ENCODE peak calls at places on chromosomes 2 and 18, in nine cellular contexts. One of them, this sample, is unnamed.

GRCh38 chr2:237625216-237625705 is 2.1 kb upstream of the LRRFIP1 start:
- DNase-seq in IMR-90: no peak
- DNase-seq in PC-3: no peak
- DNase-seq in hepatocyte: no peak
- DNase-seq in astrocyte: no peak
- DNase-seq in PC-9: no peak
- DNase-seq in GM12878: no peak
- DNase-seq in mesenchymal stem cell: no peak
- DNase-seq in neural progenitor cell: no peak
- DNase-seq in this sample: no peak

GRCh38 chr18:941331-941730 is 36.7 kb downstream of the ADCYAP1 start:
- DNase-seq in IMR-90: no peak
- DNase-seq in PC-3: no peak
- DNase-seq in hepatocyte: no peak
- DNase-seq in astrocyte: no peak
- DNase-seq in PC-9: no peak
- DNase-seq in GM12878: no peak
- DNase-seq in mesenchymal stem cell: no peak
- DNase-seq in neural progenitor cell: no peak
- DNase-seq in this sample: no peak

GRCh38 chr18:29644276-29644675 is 1398.3 kb downstream of the DSC3 start:
- DNase-seq in IMR-90: peak; percentile 68
- DNase-seq in PC-3: peak; percentile 90
- DNase-seq in hepatocyte: no peak
- DNase-seq in astrocyte: peak; percentile 40
- DNase-seq in PC-9: no peak
- DNase-seq in GM12878: no peak
- DNase-seq in mesenchymal stem cell: peak; percentile 32
- DNase-seq in neural progenitor cell: no peak
- DNase-seq in this sample: no peak

GRCh38 chr2:160871096-160871495 is 289.1 kb upstream of the TANK start:
- DNase-seq in IMR-90: peak; percentile 5
- DNase-seq in PC-3: no peak
- DNase-seq in hepatocyte: no peak
- DNase-seq in astrocyte: no peak
- DNase-seq in PC-9: no peak
- DNase-seq in GM12878: no peak
- DNase-seq in mesenchymal stem cell: peak; percentile 10
- DNase-seq in neural progenitor cell: no peak
- DNase-seq in this sample: peak; percentile 8

GRCh38 chr2:233838251-233838650 is 16.1 kb downstream of the HJURP start:
- DNase-seq in IMR-90: no peak
- DNase-seq in PC-3: no peak
- DNase-seq in hepatocyte: no peak
- DNase-seq in astrocyte: no peak
- DNase-seq in PC-9: no peak
- DNase-seq in GM12878: no peak
- DNase-seq in mesenchymal stem cell: no peak
- DNase-seq in neural progenitor cell: no peak
- DNase-seq in this sample: no peak

GRCh38 chr2:96146151-96146880 is 1.1 kb upstream of the DUSP2 start:
- DNase-seq in IMR-90: peak; percentile 16
- DNase-seq in PC-3: no peak
- DNase-seq in hepatocyte: no peak
- DNase-seq in astrocyte: peak; percentile 71
- DNase-seq in PC-9: no peak
- DNase-seq in GM12878: peak; percentile 70
- DNase-seq in mesenchymal stem cell: no peak
- DNase-seq in neural progenitor cell: no peak
- DNase-seq in this sample: peak; percentile 77

GRCh38 chr2:192887296-192887695 is 692.6 kb upstream of the TMEFF2 start:
- DNase-seq in IMR-90: no peak
- DNase-seq in PC-3: no peak
- DNase-seq in hepatocyte: no peak
- DNase-seq in astrocyte: no peak
- DNase-seq in PC-9: no peak
- DNase-seq in GM12878: no peak
- DNase-seq in mesenchymal stem cell: no peak
- DNase-seq in neural progenitor cell: no peak
- DNase-seq in this sample: no peak

GRCh38 chr2:100629309-100629708 is 66.5 kb downstream of the PDCL3 start:
- DNase-seq in IMR-90: no peak
- DNase-seq in PC-3: no peak
- DNase-seq in hepatocyte: no peak
- DNase-seq in astrocyte: no peak
- DNase-seq in PC-9: no peak
- DNase-seq in GM12878: no peak
- DNase-seq in mesenchymal stem cell: no peak
- DNase-seq in neural progenitor cell: no peak
- DNase-seq in this sample: no peak

GRCh38 chr2:239499989-239500914 is 99.4 kb upstream of the HDAC4 start:
- DNase-seq in IMR-90: no peak
- DNase-seq in PC-3: no peak
- DNase-seq in hepatocyte: no peak
- DNase-seq in astrocyte: peak; percentile 18
- DNase-seq in PC-9: no peak
- DNase-seq in GM12878: no peak
- DNase-seq in mesenchymal stem cell: no peak
- DNase-seq in neural progenitor cell: no peak
- DNase-seq in this sample: peak; percentile 4

GRCh38 chr2:42846932-42847595 is 54.7 kb upstream of the HAAO start:
- DNase-seq in IMR-90: no peak
- DNase-seq in PC-3: no peak
- DNase-seq in hepatocyte: no peak
- DNase-seq in astrocyte: no peak
- DNase-seq in PC-9: no peak
- DNase-seq in GM12878: no peak
- DNase-seq in mesenchymal stem cell: no peak
- DNase-seq in neural progenitor cell: no peak
- DNase-seq in this sample: no peak

GRCh38 chr2:133737597-133737996 is 169.3 kb upstream of the NCKAP5 start:
- DNase-seq in IMR-90: peak; percentile 69
- DNase-seq in PC-3: no peak
- DNase-seq in hepatocyte: no peak
- DNase-seq in astrocyte: peak; percentile 57
- DNase-seq in PC-9: no peak
- DNase-seq in GM12878: no peak
- DNase-seq in mesenchymal stem cell: no peak
- DNase-seq in neural progenitor cell: no peak
- DNase-seq in this sample: peak; percentile 67

GRCh38 chr2:209451209-209451822 is 27.5 kb downstream of the MAP2 start:
- DNase-seq in IMR-90: no peak
- DNase-seq in PC-3: no peak
- DNase-seq in hepatocyte: no peak
- DNase-seq in astrocyte: no peak
- DNase-seq in PC-9: no peak
- DNase-seq in GM12878: no peak
- DNase-seq in mesenchymal stem cell: no peak
- DNase-seq in neural progenitor cell: peak; percentile 4
- DNase-seq in this sample: no peak

GRCh38 chr2:238183846-238184245 is 19.6 kb downstream of the ILKAP start:
- DNase-seq in IMR-90: peak; percentile 47
- DNase-seq in PC-3: no peak
- DNase-seq in hepatocyte: no peak
- DNase-seq in astrocyte: peak; percentile 70
- DNase-seq in PC-9: no peak
- DNase-seq in GM12878: no peak
- DNase-seq in mesenchymal stem cell: no peak
- DNase-seq in neural progenitor cell: no peak
- DNase-seq in this sample: peak; percentile 75

GRCh38 chr2:109383505-109384307 is 230.1 kb downstream of the SEPTIN10 start:
- DNase-seq in IMR-90: no peak
- DNase-seq in PC-3: no peak
- DNase-seq in hepatocyte: no peak
- DNase-seq in astrocyte: no peak
- DNase-seq in PC-9: no peak
- DNase-seq in GM12878: no peak
- DNase-seq in mesenchymal stem cell: no peak
- DNase-seq in neural progenitor cell: no peak
- DNase-seq in this sample: no peak

GRCh38 chr2:31997653-31998052 is 13.2 kb downstream of the MEMO1 start:
- DNase-seq in IMR-90: no peak
- DNase-seq in PC-3: no peak
- DNase-seq in hepatocyte: no peak
- DNase-seq in astrocyte: peak; percentile 57
- DNase-seq in PC-9: no peak
- DNase-seq in GM12878: no peak
- DNase-seq in mesenchymal stem cell: peak; percentile 33
- DNase-seq in neural progenitor cell: no peak
- DNase-seq in this sample: no peak

GRCh38 chr2:142220901-142221300 is 90.1 kb upstream of the LRP1B start:
- DNase-seq in IMR-90: no peak
- DNase-seq in PC-3: no peak
- DNase-seq in hepatocyte: no peak
- DNase-seq in astrocyte: peak; percentile 23
- DNase-seq in PC-9: no peak
- DNase-seq in GM12878: no peak
- DNase-seq in mesenchymal stem cell: peak; percentile 14
- DNase-seq in neural progenitor cell: no peak
- DNase-seq in this sample: peak; percentile 45

GRCh38 chr2:175019566-175020327 is 14.6 kb upstream of the CHN1 start:
- DNase-seq in IMR-90: no peak
- DNase-seq in PC-3: no peak
- DNase-seq in hepatocyte: no peak
- DNase-seq in astrocyte: no peak
- DNase-seq in PC-9: no peak
- DNase-seq in GM12878: no peak
- DNase-seq in mesenchymal stem cell: no peak
- DNase-seq in neural progenitor cell: no peak
- DNase-seq in this sample: no peak

GRCh38 chr2:175015340-175015739 is 10.2 kb upstream of the CHN1 start:
- DNase-seq in IMR-90: no peak
- DNase-seq in PC-3: no peak
- DNase-seq in hepatocyte: no peak
- DNase-seq in astrocyte: no peak
- DNase-seq in PC-9: no peak
- DNase-seq in GM12878: no peak
- DNase-seq in mesenchymal stem cell: no peak
- DNase-seq in neural progenitor cell: no peak
- DNase-seq in this sample: no peak

GRCh38 chr2:175022923-175023322 is 17.7 kb upstream of the CHN1 start:
- DNase-seq in IMR-90: no peak
- DNase-seq in PC-3: no peak
- DNase-seq in hepatocyte: no peak
- DNase-seq in astrocyte: no peak
- DNase-seq in PC-9: no peak
- DNase-seq in GM12878: no peak
- DNase-seq in mesenchymal stem cell: no peak
- DNase-seq in neural progenitor cell: no peak
- DNase-seq in this sample: no peak

GRCh38 chr2:175012516-175012915 is 7.3 kb upstream of the CHN1 start:
- DNase-seq in IMR-90: no peak
- DNase-seq in PC-3: no peak
- DNase-seq in hepatocyte: no peak
- DNase-seq in astrocyte: no peak
- DNase-seq in PC-9: no peak
- DNase-seq in GM12878: no peak
- DNase-seq in mesenchymal stem cell: no peak
- DNase-seq in neural progenitor cell: no peak
- DNase-seq in this sample: peak; percentile 29

GRCh38 chr2:175017618-175018414 is 12.6 kb upstream of the CHN1 start:
- DNase-seq in IMR-90: peak; percentile 23
- DNase-seq in PC-3: no peak
- DNase-seq in hepatocyte: no peak
- DNase-seq in astrocyte: no peak
- DNase-seq in PC-9: no peak
- DNase-seq in GM12878: no peak
- DNase-seq in mesenchymal stem cell: no peak
- DNase-seq in neural progenitor cell: no peak
- DNase-seq in this sample: no peak
- H3K4me2 ChIP-seq in IMR-90: no peak overlapping the region
- H3K4me2 ChIP-seq in PC-3: no peak overlapping the region
- H3K4me2 ChIP-seq in hepatocyte: no peak overlapping the region
- H3K4me2 ChIP-seq in astrocyte: no peak overlapping the region
- H3K4me2 ChIP-seq in PC-9: no peak overlapping the region
- H3K4me2 ChIP-seq in GM12878: no peak overlapping the region
- H3K4me2 ChIP-seq in mesenchymal stem cell: no peak overlapping the region
- H3K4me2 ChIP-seq in neural progenitor cell: no peak overlapping the region
- H3K4me2 ChIP-seq in this sample: no peak overlapping the region

DNA sequence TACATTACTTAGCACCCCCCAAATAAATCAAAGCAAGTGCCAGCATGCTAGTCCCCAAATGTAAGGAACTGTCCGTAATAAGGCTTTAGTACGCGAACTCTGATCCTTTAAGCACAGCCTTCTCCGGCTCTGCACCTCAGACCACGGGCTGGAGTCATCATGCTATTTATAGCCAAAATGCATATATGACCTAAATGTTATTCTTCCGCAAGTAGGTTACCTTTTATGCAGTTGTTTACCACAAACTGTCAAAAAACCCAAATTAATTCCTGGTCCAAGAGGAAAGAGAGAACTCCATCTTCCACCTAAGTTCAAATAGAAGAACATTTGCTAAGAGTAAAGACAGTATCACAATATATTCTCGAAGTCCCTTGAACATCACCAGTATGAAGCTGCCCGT is 42.7 kb downstream of the ZNF516 start:
- DNase-seq in IMR-90: peak; percentile 67
- DNase-seq in PC-3: no peak
- DNase-seq in hepatocyte: no peak
- DNase-seq in astrocyte: peak; percentile 66
- DNase-seq in PC-9: no peak
- DNase-seq in GM12878: no peak
- DNase-seq in mesenchymal stem cell: peak; percentile 81
- DNase-seq in neural progenitor cell: no peak
- DNase-seq in this sample: peak; percentile 65
- H3K4me2 ChIP-seq in IMR-90: peak overlapping the region; percentile 97
- H3K4me2 ChIP-seq in PC-3: no peak overlapping the region
- H3K4me2 ChIP-seq in hepatocyte: peak overlapping the region; percentile 92
- H3K4me2 ChIP-seq in astrocyte: peak overlapping the region; percentile 92
- H3K4me2 ChIP-seq in PC-9: no peak overlapping the region
- H3K4me2 ChIP-seq in GM12878: peak overlapping the region; percentile 97
- H3K4me2 ChIP-seq in mesenchymal stem cell: peak overlapping the region; percentile 78
- H3K4me2 ChIP-seq in neural progenitor cell: peak overlapping the region; percentile 83
- H3K4me2 ChIP-seq in this sample: peak overlapping the region; percentile 60

DNA sequence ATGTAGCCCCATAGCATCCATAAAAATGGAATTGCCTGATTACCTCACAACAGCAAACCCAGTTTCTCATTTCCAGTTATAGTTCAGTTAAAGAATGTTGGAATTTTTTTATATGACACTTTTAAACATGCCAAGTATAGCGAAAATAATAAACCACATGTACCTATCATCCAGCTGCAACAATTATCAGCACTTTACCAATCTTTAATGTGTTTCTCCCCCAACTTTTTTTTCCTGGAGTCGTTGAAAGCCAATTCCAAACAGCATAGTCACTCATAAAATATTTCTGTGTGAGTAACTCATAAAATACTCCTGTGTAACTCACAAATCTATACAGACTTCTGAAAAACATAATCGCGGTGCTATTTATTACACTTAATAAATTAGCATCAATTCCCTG is 38.1 kb downstream of the SMAD4 start:
- DNase-seq in IMR-90: peak; percentile 77
- DNase-seq in PC-3: peak; percentile 51
- DNase-seq in hepatocyte: no peak
- DNase-seq in astrocyte: peak; percentile 79
- DNase-seq in PC-9: no peak
- DNase-seq in GM12878: no peak
- DNase-seq in mesenchymal stem cell: no peak
- DNase-seq in neural progenitor cell: no peak
- DNase-seq in this sample: peak; percentile 61
- H3K4me2 ChIP-seq in IMR-90: peak overlapping the region; percentile 1
- H3K4me2 ChIP-seq in PC-3: peak overlapping the region; percentile 16
- H3K4me2 ChIP-seq in hepatocyte: no peak overlapping the region
- H3K4me2 ChIP-seq in astrocyte: peak overlapping the region; percentile 64
- H3K4me2 ChIP-seq in PC-9: no peak overlapping the region
- H3K4me2 ChIP-seq in GM12878: no peak overlapping the region
- H3K4me2 ChIP-seq in mesenchymal stem cell: no peak overlapping the region
- H3K4me2 ChIP-seq in neural progenitor cell: no peak overlapping the region
- H3K4me2 ChIP-seq in this sample: peak overlapping the region; percentile 23

GRCh38 chr2:232396683-232397082 is 10.0 kb upstream of the ALPG start:
- DNase-seq in IMR-90: no peak
- DNase-seq in PC-3: no peak
- DNase-seq in hepatocyte: no peak
- DNase-seq in astrocyte: no peak
- DNase-seq in PC-9: no peak
- DNase-seq in GM12878: no peak
- DNase-seq in mesenchymal stem cell: no peak
- DNase-seq in neural progenitor cell: no peak
- DNase-seq in this sample: no peak
- H3K4me2 ChIP-seq in IMR-90: no peak overlapping the region
- H3K4me2 ChIP-seq in PC-3: no peak overlapping the region
- H3K4me2 ChIP-seq in hepatocyte: no peak overlapping the region
- H3K4me2 ChIP-seq in astrocyte: no peak overlapping the region
- H3K4me2 ChIP-seq in PC-9: no peak overlapping the region
- H3K4me2 ChIP-seq in GM12878: no peak overlapping the region
- H3K4me2 ChIP-seq in mesenchymal stem cell: peak overlapping the region; percentile 39
- H3K4me2 ChIP-seq in neural progenitor cell: no peak overlapping the region
- H3K4me2 ChIP-seq in this sample: no peak overlapping the region

This sample was measured in fibroblast of lung.